ENCODE peak calls at places on chromosomes 11 and 22, in seven cellular contexts. Y is tibial nerve, C is heart left ventricle, K is erythroblast, O is transverse colon, I is breast epithelium, R is A549. G is an unnamed sample.

GRCh38 chr11:11442791-11443190 is 89.7 kb upstream of the CSNK2A3 start:
- DNase-seq in Y (no peak), C (no peak), K (peak), O (no peak), I (no peak), R (no peak), G (no peak)

GRCh38 chr11:2300936-2301630 is 635 bp downstream of the C11orf21 start:
- DNase-seq in Y (peak), C (peak), K (peak), O (no peak), I (peak), R (no peak), G (no peak)

GRCh38 chr11:111531687-111532364 is 8.7 kb upstream of the LAYN start:
- DNase-seq in Y (no peak), C (no peak), K (peak), O (no peak), I (no peak), R (peak), G (no peak)

GRCh38 chr22:49264696-49265095 is 563.0 kb downstream of the BRD1 start:
- DNase-seq in Y (no peak), C (no peak), K (no peak), O (no peak), I (no peak), R (no peak), G (no peak)

GRCh38 chr22:38923463-38924196 is 33.8 kb upstream of the APOBEC3A start:
- DNase-seq in Y (peak), C (peak), K (no peak), O (peak), I (peak), R (peak), G (peak)

GRCh38 chr11:79493555-79494171 is 52.8 kb upstream of the TENM4 start:
- DNase-seq in Y (peak), C (peak), K (peak), O (peak), I (peak), R (peak), G (peak)

GRCh38 chr22:31089101-31090100 is 8.3 kb downstream of the SMTN start:
- DNase-seq in Y (no peak), C (peak), K (peak), O (peak), I (no peak), R (no peak), G (no peak)

GRCh38 chr11:126352934-126353801 is 2.3 kb upstream of the ST3GAL4 start:
- DNase-seq in Y (no peak), C (no peak), K (peak), O (no peak), I (no peak), R (no peak), G (peak)

GRCh38 chr11:45807792-45808238 is 2.9 kb downstream of the SLC35C1 start:
- DNase-seq in Y (no peak), C (no peak), K (no peak), O (no peak), I (no peak), R (no peak), G (no peak)

GRCh38 chr11:132976115-132976514 is 556.2 kb downstream of the OPCML start:
- DNase-seq in Y (no peak), C (no peak), K (no peak), O (no peak), I (no peak), R (no peak), G (no peak)

GRCh38 chr11:102458531-102458930 is 6.0 kb upstream of the TMEM123 start:
- DNase-seq in Y (no peak), C (no peak), K (no peak), O (no peak), I (no peak), R (no peak), G (no peak)

GRCh38 chr11:8917157-8917820 is 6.3 kb downstream of the AKIP1 start:
- DNase-seq in Y (peak), C (no peak), K (no peak), O (no peak), I (no peak), R (no peak), G (peak)

GRCh38 chr11:76119779-76120178 is 86.5 kb downstream of the WNT11 start:
- DNase-seq in Y (no peak), C (no peak), K (no peak), O (no peak), I (no peak), R (no peak), G (no peak)

GRCh38 chr22:25066861-25067435 is 114.4 kb downstream of the KIAA1671 start:
- DNase-seq in Y (no peak), C (no peak), K (no peak), O (no peak), I (no peak), R (no peak), G (no peak)

GRCh38 chr11:132119573-132119972 is 749.2 kb downstream of the NTM start:
- DNase-seq in Y (no peak), C (no peak), K (no peak), O (no peak), I (no peak), R (no peak), G (no peak)

GRCh38 chr11:132125855-132126841 is 755.7 kb downstream of the NTM start:
- DNase-seq in Y (peak), C (no peak), K (no peak), O (no peak), I (no peak), R (no peak), G (no peak)

GRCh38 chr11:45593992-45594391 is 71.4 kb downstream of the CHST1 start:
- DNase-seq in Y (no peak), C (no peak), K (peak), O (no peak), I (no peak), R (no peak), G (peak)

GRCh38 chr11:444397-445144 is 2.8 kb upstream of the ANO9 start:
- DNase-seq in Y (no peak), C (peak), K (peak), O (peak), I (no peak), R (no peak), G (peak)

GRCh38 chr11:126072141-126072741 is 9.6 kb upstream of the CDON start:
- DNase-seq in Y (no peak), C (no peak), K (no peak), O (no peak), I (no peak), R (no peak), G (no peak)

GRCh38 chr11:748007-748359 is 719 bp downstream of the TALDO1 start:
- DNase-seq in Y (no peak), C (no peak), K (peak), O (peak), I (no peak), R (no peak), G (peak)

GRCh38 chr11:12094872-12095800 is 15.3 kb upstream of the MICAL2 start:
- DNase-seq in Y (no peak), C (no peak), K (peak), O (peak), I (no peak), R (no peak), G (no peak)

GRCh38 chr11:27353593-27354358 is 9.2 kb downstream of the CCDC34 start:
- DNase-seq in Y (no peak), C (no peak), K (peak), O (no peak), I (no peak), R (no peak), G (peak)

DNA sequence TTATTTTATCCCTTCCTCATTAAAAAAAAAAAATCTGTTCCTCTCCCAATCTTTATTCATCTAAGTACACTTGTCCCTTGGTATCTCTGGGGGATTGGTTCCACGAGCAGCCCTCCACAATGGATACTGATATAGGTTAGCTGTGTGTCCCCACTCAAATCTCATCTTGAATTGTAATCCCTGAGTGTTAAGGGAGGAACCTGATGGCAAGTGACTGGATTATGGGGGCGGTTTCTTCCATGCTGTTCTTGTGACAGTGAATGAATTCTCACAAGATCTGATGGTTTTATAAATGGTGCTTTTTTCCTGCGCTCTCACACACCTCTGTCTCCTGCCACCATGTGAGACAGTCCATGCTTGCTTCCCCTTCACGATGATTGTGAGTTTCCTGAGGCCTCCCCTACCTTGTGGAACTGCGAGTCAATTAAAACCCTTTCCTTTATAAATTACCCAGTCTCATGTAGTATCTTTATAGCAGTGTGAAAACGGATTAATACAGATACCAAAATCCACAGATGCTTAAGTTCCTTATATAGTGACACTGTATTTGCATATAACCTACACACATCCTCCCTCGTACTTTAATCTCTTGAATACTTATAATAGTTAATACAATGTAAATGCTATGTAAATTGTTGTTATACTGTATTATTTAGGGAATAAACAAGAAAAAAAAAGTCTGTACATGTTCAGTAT is 62.0 kb downstream of the PACS1 start:
- DNase-seq in Y (no peak), C (no peak), K (no peak), O (no peak), I (no peak), R (no peak), G (no peak)
- TF ChIP-seq POLR2A in Y (no peak), C (no peak), K (no peak), O (no peak), I (no peak), R (no peak), G (no peak)

DNA sequence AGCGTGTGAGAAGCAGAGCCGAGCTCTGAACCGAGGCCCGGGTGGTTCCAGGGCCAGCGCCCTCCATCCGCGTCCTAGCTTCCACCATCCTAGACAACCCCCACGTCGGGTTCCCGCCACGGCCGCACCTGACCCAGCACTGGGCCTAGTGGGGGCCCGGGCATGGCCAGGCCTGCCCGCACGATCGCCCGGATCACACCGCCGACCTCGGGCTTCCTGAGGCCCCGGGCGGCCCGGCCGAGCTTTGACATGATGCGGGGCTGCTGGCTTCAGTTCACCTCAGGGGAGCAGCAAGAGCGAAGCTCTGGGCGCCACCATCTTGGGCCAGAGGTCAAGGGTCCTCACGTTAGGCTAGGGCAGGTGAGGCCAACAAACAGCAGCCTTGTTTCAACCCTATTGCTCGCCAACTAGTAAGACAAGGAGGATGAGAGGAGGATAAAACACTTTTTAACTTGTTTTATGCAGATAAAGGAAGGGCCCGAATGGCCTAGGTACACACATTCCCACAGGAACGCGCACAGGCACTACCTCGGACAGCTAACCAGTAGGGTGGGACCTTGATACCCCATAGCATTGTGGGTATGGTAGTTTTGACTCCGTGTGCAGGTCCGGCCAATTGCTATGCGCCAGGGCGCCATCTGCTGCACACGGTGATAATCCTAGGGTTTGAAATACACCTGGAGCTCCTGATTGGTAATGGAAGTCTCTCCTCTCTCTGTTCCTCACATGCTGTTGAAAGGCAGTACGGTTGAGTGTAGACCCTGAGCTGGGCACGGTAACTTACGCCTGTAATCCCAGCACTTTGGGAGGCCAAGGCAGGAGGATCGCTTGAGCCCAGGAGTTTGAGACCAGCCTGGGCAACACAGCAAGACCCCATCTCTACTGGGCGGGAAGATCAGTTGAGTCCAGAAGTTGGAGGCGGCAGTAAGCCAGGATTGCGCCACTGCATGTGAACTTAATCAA is at the start of gene MRPL11:
- DNase-seq in Y (peak), C (peak), K (peak), O (peak), I (peak), R (peak), G (peak)
- TF ChIP-seq POLR2A in Y (peak), C (peak), K (peak), O (no peak), I (no peak), R (peak), G (peak)

GRCh38 chr22:46935506-46936377 is 173.3 kb downstream of the TBC1D22A start:
- DNase-seq in Y (no peak), C (no peak), K (peak), O (peak), I (no peak), R (no peak), G (no peak)
- TF ChIP-seq POLR2A in Y (no peak), C (no peak), K (no peak), O (no peak), I (no peak), R (no peak), G (no peak)

GRCh38 chr11:34805937-34806336 is 110.2 kb downstream of the APIP start:
- DNase-seq in Y (no peak), C (no peak), K (no peak), O (no peak), I (no peak), R (no peak), G (no peak)

GRCh38 chr11:34811858-34812257 is 104.3 kb downstream of the APIP start:
- DNase-seq in Y (no peak), C (no peak), K (no peak), O (no peak), I (no peak), R (no peak), G (no peak)

GRCh38 chr11:34810107-34810562 is 106.0 kb downstream of the APIP start:
- DNase-seq in Y (no peak), C (no peak), K (no peak), O (no peak), I (no peak), R (no peak), G (no peak)

GRCh38 chr11:34806875-34807274 is 109.3 kb downstream of the APIP start:
- DNase-seq in Y (no peak), C (no peak), K (no peak), O (no peak), I (no peak), R (no peak), G (no peak)

GRCh38 chr11:34809191-34810106 is 106.7 kb downstream of the APIP start:
- DNase-seq in Y (no peak), C (no peak), K (peak), O (no peak), I (no peak), R (no peak), G (no peak)
- TF ChIP-seq POLR2A in Y (no peak), C (no peak), K (no peak), O (no peak), I (no peak), R (no peak), G (no peak)